ENCODE peak calls at places on chromosomes 1 and 21, in seven cellular contexts. W, L, E, J, H, F and T are unnamed samples.
A peak's percentile ranks its signal among the peaks of the same experiment; 100 is the strongest.

GRCh38 chr1:93177991-93178390 is 2.2 kb downstream of the TMED5 start:
- DNase-seq in W (no peak), L (peak; percentile 9), E (no peak), J (no peak), H (no peak), F (no peak), T (no peak)

GRCh38 chr1:20321573-20321972 is 30.9 kb downstream of the VWA5B1 start:
- DNase-seq in W (no peak), L (no peak), E (no peak), J (no peak), H (no peak), F (no peak), T (no peak)

GRCh38 chr1:97277891-97278662 is 556.5 kb downstream of the PTBP2 start:
- DNase-seq in W (no peak), L (peak; percentile 5), E (no peak), J (peak; percentile 22), H (no peak), F (no peak), T (no peak)

GRCh38 chr1:41390171-41390570 is 28.9 kb downstream of the FOXO6 start:
- DNase-seq in W (no peak), L (no peak), E (no peak), J (no peak), H (no peak), F (no peak), T (no peak)

GRCh38 chr21:38989745-38990423 is 184.2 kb downstream of the ETS2 start:
- DNase-seq in W (no peak), L (peak; percentile 69), E (no peak), J (peak; percentile 79), H (no peak), F (no peak), T (no peak)

GRCh38 chr1:211260161-211261107 is 1.3 kb downstream of the RCOR3 start:
- DNase-seq in W (no peak), L (peak; percentile 82), E (peak; percentile 76), J (peak; percentile 22), H (peak; percentile 84), F (peak; percentile 46), T (peak; percentile 46)

GRCh38 chr1:19529570-19530145 is 44.3 kb upstream of the CAPZB start:
- DNase-seq in W (no peak), L (no peak), E (no peak), J (no peak), H (peak; percentile 30), F (no peak), T (no peak)

GRCh38 chr1:42258218-42258617 is 76.8 kb downstream of the FOXJ3 start:
- DNase-seq in W (no peak), L (no peak), E (peak; percentile 42), J (no peak), H (no peak), F (no peak), T (no peak)

GRCh38 chr1:6354659-6355317 is 38.8 kb downstream of the ACOT7 start:
- DNase-seq in W (no peak), L (no peak), E (no peak), J (no peak), H (no peak), F (no peak), T (no peak)

GRCh38 chr1:209248649-209249279 is 334.8 kb upstream of the CAMK1G start:
- DNase-seq in W (no peak), L (peak; percentile 62), E (peak; percentile 78), J (peak; percentile 26), H (no peak), F (no peak), T (peak; percentile 19)

GRCh38 chr1:19987719-19988118 is 8.3 kb upstream of the PLA2G2A start:
- DNase-seq in W (no peak), L (no peak), E (no peak), J (no peak), H (no peak), F (no peak), T (no peak)

GRCh38 chr1:186865861-186866260 is 37.1 kb downstream of the PLA2G4A start:
- DNase-seq in W (no peak), L (no peak), E (no peak), J (no peak), H (no peak), F (no peak), T (no peak)